ENCODE peak calls at places on chromosomes 6 and 20, in ten cellular contexts. One of them, this sample, is unnamed.

GRCh38 chr6:147903931-147904330 is 395.4 kb downstream of the SAMD5 start:
- DNase-seq in endothelial cell of umbilical vein: no peak
- DNase-seq in sigmoid colon: no peak
- DNase-seq in HL-60: no peak
- DNase-seq in transverse colon: no peak
- DNase-seq in Panc1: no peak
- DNase-seq in breast epithelium: no peak
- DNase-seq in stomach: no peak
- DNase-seq in K562: no peak
- DNase-seq in spleen: no peak
- DNase-seq in this sample: no peak

GRCh38 chr6:1001655-1002349 is 308.9 kb upstream of the EXOC2 start:
- DNase-seq in stomach: no peak
- DNase-seq in breast epithelium: no peak
- DNase-seq in spleen: no peak
- DNase-seq in K562: no peak
- DNase-seq in Panc1: no peak
- DNase-seq in sigmoid colon: no peak
- DNase-seq in transverse colon: no peak
- DNase-seq in HL-60: no peak
- DNase-seq in endothelial cell of umbilical vein: no peak
- DNase-seq in this sample: no peak

GRCh38 chr6:150606258-150607043 is 6.8 kb downstream of the PLEKHG1 start:
- DNase-seq in K562: no peak
- DNase-seq in breast epithelium: no peak
- DNase-seq in HL-60: no peak
- DNase-seq in endothelial cell of umbilical vein: no peak
- DNase-seq in transverse colon: no peak
- DNase-seq in Panc1: no peak
- DNase-seq in sigmoid colon: no peak
- DNase-seq in stomach: no peak
- DNase-seq in spleen: no peak
- DNase-seq in this sample: no peak

GRCh38 chr6:110814488-110815259 is 595 bp downstream of the CDK19 start:
- DNase-seq in Panc1: no peak
- DNase-seq in stomach: peak; percentile 63
- DNase-seq in HL-60: peak; percentile 66
- DNase-seq in sigmoid colon: peak; percentile 80
- DNase-seq in K562: peak; percentile 67
- DNase-seq in breast epithelium: peak; percentile 24
- DNase-seq in endothelial cell of umbilical vein: peak; percentile 51
- DNase-seq in spleen: peak; percentile 95
- DNase-seq in transverse colon: peak; percentile 61
- DNase-seq in this sample: no peak

GRCh38 chr6:141472550-141472949 is 660.2 kb upstream of the GJE1 start:
- DNase-seq in HL-60: no peak
- DNase-seq in K562: no peak
- DNase-seq in spleen: no peak
- DNase-seq in transverse colon: no peak
- DNase-seq in Panc1: no peak
- DNase-seq in breast epithelium: no peak
- DNase-seq in stomach: no peak
- DNase-seq in endothelial cell of umbilical vein: no peak
- DNase-seq in sigmoid colon: no peak
- DNase-seq in this sample: no peak

GRCh38 chr20:63493563-63494020 is 5.3 kb downstream of the EEF1A2 start:
- DNase-seq in K562: no peak
- DNase-seq in breast epithelium: no peak
- DNase-seq in transverse colon: no peak
- DNase-seq in stomach: no peak
- DNase-seq in spleen: no peak
- DNase-seq in endothelial cell of umbilical vein: no peak
- DNase-seq in sigmoid colon: no peak
- DNase-seq in Panc1: no peak
- DNase-seq in HL-60: no peak
- DNase-seq in this sample: no peak

GRCh38 chr6:106547961-106548453 is 81.3 kb downstream of the RTN4IP1 start:
- DNase-seq in Panc1: no peak
- DNase-seq in endothelial cell of umbilical vein: peak; percentile 75
- DNase-seq in stomach: no peak
- DNase-seq in K562: peak; percentile 27
- DNase-seq in spleen: no peak
- DNase-seq in HL-60: no peak
- DNase-seq in sigmoid colon: no peak
- DNase-seq in transverse colon: no peak
- DNase-seq in breast epithelium: no peak
- DNase-seq in this sample: no peak

GRCh38 chr20:5127204-5127858 is 523 bp downstream of the CDS2 start:
- DNase-seq in sigmoid colon: peak; percentile 80
- DNase-seq in K562: peak; percentile 53
- DNase-seq in endothelial cell of umbilical vein: peak; percentile 56
- DNase-seq in transverse colon: peak; percentile 66
- DNase-seq in breast epithelium: peak; percentile 46
- DNase-seq in HL-60: peak; percentile 54
- DNase-seq in Panc1: no peak
- DNase-seq in spleen: peak; percentile 91
- DNase-seq in stomach: peak; percentile 52
- DNase-seq in this sample: no peak

GRCh38 chr6:74936886-74937285 is 269.0 kb downstream of the COL12A1 start:
- DNase-seq in transverse colon: no peak
- DNase-seq in HL-60: no peak
- DNase-seq in K562: no peak
- DNase-seq in sigmoid colon: no peak
- DNase-seq in Panc1: no peak
- DNase-seq in breast epithelium: no peak
- DNase-seq in endothelial cell of umbilical vein: peak; percentile 31
- DNase-seq in stomach: no peak
- DNase-seq in spleen: no peak
- DNase-seq in this sample: no peak

GRCh38 chr20:53693265-53693871 is 99.7 kb upstream of the ZNF217 start:
- DNase-seq in HL-60: no peak
- DNase-seq in stomach: no peak
- DNase-seq in sigmoid colon: no peak
- DNase-seq in spleen: peak; percentile 12
- DNase-seq in endothelial cell of umbilical vein: no peak
- DNase-seq in K562: no peak
- DNase-seq in transverse colon: no peak
- DNase-seq in breast epithelium: no peak
- DNase-seq in Panc1: no peak
- DNase-seq in this sample: no peak

GRCh38 chr20:57205625-57206219 is 60.7 kb downstream of the BMP7 start:
- DNase-seq in spleen: no peak
- DNase-seq in HL-60: no peak
- DNase-seq in Panc1: peak; percentile 41
- DNase-seq in transverse colon: no peak
- DNase-seq in endothelial cell of umbilical vein: no peak
- DNase-seq in K562: no peak
- DNase-seq in breast epithelium: no peak
- DNase-seq in stomach: no peak
- DNase-seq in sigmoid colon: no peak
- DNase-seq in this sample: no peak

GRCh38 chr20:43923322-43923721 is 8.7 kb downstream of the TOX2 start:
- DNase-seq in transverse colon: no peak
- DNase-seq in endothelial cell of umbilical vein: no peak
- DNase-seq in Panc1: no peak
- DNase-seq in stomach: no peak
- DNase-seq in K562: no peak
- DNase-seq in breast epithelium: no peak
- DNase-seq in HL-60: no peak
- DNase-seq in sigmoid colon: no peak
- DNase-seq in spleen: no peak
- DNase-seq in this sample: no peak

DNA sequence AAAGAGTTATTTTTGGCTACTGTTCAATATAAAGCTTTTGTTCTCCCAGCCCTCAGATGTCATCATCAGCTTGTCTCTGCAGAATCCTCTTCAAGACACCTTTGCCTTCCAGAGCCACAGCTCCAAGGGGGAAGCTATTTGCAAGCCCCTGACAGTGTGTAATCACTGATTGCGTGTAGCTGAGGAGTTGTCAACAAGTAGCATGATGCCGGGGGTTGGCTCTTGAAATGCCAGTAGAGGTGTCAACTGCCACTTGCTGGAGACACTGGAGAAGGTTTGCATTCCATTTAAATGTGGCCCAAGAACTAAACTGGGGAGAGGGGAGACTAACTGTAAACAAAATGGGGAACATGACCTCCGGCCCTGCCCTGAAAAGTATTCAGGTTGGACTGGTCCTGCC is 44.3 kb upstream of the PDYN start:
- DNase-seq in stomach: no peak
- DNase-seq in breast epithelium: no peak
- DNase-seq in sigmoid colon: no peak
- DNase-seq in K562: no peak
- DNase-seq in Panc1: no peak
- DNase-seq in transverse colon: no peak
- DNase-seq in spleen: no peak
- DNase-seq in endothelial cell of umbilical vein: no peak
- DNase-seq in HL-60: no peak
- DNase-seq in this sample: no peak
- TF ChIP-seq POLR2AphosphoS5 in stomach: no peak
- TF ChIP-seq POLR2AphosphoS5 in breast epithelium: no peak
- TF ChIP-seq POLR2AphosphoS5 in sigmoid colon: no peak
- TF ChIP-seq POLR2AphosphoS5 in K562: no peak
- TF ChIP-seq POLR2AphosphoS5 in Panc1: no peak
- TF ChIP-seq POLR2AphosphoS5 in transverse colon: no peak
- TF ChIP-seq POLR2AphosphoS5 in spleen: no peak
- TF ChIP-seq POLR2AphosphoS5 in endothelial cell of umbilical vein: no peak
- TF ChIP-seq POLR2AphosphoS5 in HL-60: no peak
- TF ChIP-seq POLR2AphosphoS5 in this sample: no peak

DNA sequence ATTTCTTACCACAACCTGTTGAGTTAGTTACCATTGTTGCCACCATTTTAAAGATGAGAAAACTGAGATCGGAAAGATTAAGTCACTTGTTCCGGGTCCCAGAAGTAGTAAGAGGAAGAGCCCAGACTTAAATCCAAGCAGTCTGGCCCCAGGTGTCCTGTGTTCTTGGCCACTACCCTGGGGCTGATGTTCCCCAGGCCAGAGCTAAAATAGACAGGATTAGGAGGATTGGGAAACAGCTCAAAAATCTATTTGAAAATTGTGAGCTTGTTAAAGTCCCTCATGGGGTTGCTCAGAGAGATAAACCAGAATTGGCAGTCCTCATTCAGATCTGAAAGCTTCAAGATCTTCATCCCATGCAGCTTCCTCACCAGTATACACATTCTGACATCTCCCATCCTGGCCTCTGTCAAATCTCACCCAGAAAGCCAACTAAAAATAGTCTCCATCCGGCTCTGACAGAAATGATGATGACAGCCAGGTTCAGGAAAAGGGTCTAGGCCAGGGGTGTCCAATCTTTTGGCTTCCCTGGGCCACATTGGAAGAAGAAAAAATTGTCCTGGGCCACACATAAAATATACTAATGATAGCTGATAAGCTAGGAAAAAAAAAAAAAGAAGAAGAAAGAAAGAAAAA is 62.0 kb downstream of the GFOD1 start:
- DNase-seq in Panc1: no peak
- DNase-seq in spleen: no peak
- DNase-seq in stomach: no peak
- DNase-seq in K562: no peak
- DNase-seq in transverse colon: no peak
- DNase-seq in breast epithelium: no peak
- DNase-seq in sigmoid colon: peak; percentile 73
- DNase-seq in endothelial cell of umbilical vein: no peak
- DNase-seq in HL-60: no peak
- DNase-seq in this sample: no peak
- TF ChIP-seq POLR2AphosphoS5 in Panc1: no peak
- TF ChIP-seq POLR2AphosphoS5 in spleen: no peak
- TF ChIP-seq POLR2AphosphoS5 in stomach: no peak
- TF ChIP-seq POLR2AphosphoS5 in K562: no peak
- TF ChIP-seq POLR2AphosphoS5 in transverse colon: no peak
- TF ChIP-seq POLR2AphosphoS5 in breast epithelium: no peak
- TF ChIP-seq POLR2AphosphoS5 in sigmoid colon: no peak
- TF ChIP-seq POLR2AphosphoS5 in endothelial cell of umbilical vein: no peak
- TF ChIP-seq POLR2AphosphoS5 in HL-60: no peak
- TF ChIP-seq POLR2AphosphoS5 in this sample: no peak

DNA sequence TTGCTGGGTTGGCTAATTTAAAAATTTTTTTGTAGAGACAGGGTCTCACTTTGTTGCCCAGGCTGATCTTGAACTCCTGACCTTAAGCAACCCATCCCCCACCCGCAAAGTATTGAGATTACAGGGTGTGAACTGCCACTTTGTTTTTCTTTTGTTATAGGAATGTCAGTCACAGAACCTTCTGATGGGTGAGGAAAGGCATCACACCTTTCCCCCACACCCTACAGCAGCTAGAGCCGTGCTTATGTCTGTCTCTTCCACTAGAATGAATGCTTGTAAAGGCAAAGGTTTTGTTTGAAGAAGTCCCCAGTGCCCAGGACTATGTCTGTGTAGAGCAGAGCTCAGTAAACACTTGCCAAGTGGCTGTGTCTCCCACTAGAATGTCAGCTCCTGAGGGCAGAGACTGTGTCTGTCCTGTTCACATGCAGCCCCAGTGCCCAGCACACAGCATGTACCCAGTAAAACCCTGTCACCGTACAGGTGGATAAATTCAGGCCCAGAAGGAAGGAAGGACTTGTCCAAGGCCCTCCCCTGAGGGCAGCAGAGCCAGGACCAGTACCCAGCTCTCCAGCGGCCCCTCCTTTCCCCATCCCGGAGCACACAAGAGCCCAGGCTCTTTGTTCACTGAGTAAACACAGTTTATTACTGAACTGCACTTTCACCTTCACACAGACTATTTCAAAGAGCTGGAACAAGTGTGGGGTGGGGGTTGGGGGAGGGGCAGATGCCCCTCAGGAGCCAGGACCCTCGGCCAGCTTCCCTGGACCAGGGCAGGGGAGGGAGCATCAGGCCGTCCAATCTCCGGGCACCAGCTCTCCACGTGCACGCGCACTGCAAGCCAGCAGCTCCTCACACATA is 26.4 kb downstream of the COX4I2 start:
- DNase-seq in transverse colon: peak; percentile 77
- DNase-seq in spleen: no peak
- DNase-seq in endothelial cell of umbilical vein: no peak
- DNase-seq in K562: peak; percentile 38
- DNase-seq in breast epithelium: no peak
- DNase-seq in HL-60: no peak
- DNase-seq in Panc1: no peak
- DNase-seq in stomach: peak; percentile 79
- DNase-seq in sigmoid colon: peak; percentile 78
- DNase-seq in this sample: no peak
- TF ChIP-seq POLR2AphosphoS5 in transverse colon: peak; percentile 58
- TF ChIP-seq POLR2AphosphoS5 in spleen: no peak
- TF ChIP-seq POLR2AphosphoS5 in endothelial cell of umbilical vein: peak; percentile 23
- TF ChIP-seq POLR2AphosphoS5 in K562: no peak
- TF ChIP-seq POLR2AphosphoS5 in breast epithelium: no peak
- TF ChIP-seq POLR2AphosphoS5 in HL-60: no peak
- TF ChIP-seq POLR2AphosphoS5 in Panc1: no peak
- TF ChIP-seq POLR2AphosphoS5 in stomach: no peak
- TF ChIP-seq POLR2AphosphoS5 in sigmoid colon: no peak
- TF ChIP-seq POLR2AphosphoS5 in this sample: no peak

DNA sequence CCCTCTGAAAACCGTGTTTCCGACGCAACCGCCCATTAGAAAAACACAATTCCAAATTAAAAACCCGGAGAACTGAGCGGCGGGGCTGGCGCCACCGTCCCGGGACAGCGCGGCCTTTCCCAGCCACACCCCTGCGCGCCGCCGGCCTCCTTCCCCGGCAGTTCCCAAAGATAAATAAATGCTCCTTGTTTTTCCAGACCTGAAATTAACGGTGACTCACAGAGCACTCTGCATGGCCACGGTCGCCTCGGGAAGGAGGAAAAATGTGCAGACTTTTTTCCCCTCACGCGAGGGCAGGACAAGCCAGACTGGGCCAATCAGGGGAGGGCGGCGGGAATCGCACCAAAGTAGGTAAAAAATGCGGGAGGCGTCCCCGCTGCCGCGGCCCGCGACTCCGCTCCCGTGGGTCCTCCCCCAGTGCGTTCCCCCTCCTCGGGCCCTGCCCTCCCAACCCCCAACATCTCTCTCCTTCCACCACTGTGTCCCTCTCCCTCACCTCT is 853 bp upstream of the DSTN start:
- DNase-seq in spleen: peak; percentile 83
- DNase-seq in sigmoid colon: peak; percentile 98
- DNase-seq in HL-60: peak; percentile 28
- DNase-seq in stomach: peak; percentile 87
- DNase-seq in breast epithelium: peak; percentile 96
- DNase-seq in transverse colon: peak; percentile 90
- DNase-seq in Panc1: peak; percentile 90
- DNase-seq in K562: peak; percentile 56
- DNase-seq in endothelial cell of umbilical vein: peak; percentile 99
- DNase-seq in this sample: no peak
- TF ChIP-seq POLR2AphosphoS5 in spleen: peak; percentile 59
- TF ChIP-seq POLR2AphosphoS5 in sigmoid colon: peak; percentile 94
- TF ChIP-seq POLR2AphosphoS5 in HL-60: no peak
- TF ChIP-seq POLR2AphosphoS5 in stomach: peak; percentile 96
- TF ChIP-seq POLR2AphosphoS5 in breast epithelium: peak; percentile 84
- TF ChIP-seq POLR2AphosphoS5 in transverse colon: peak; percentile 90
- TF ChIP-seq POLR2AphosphoS5 in Panc1: peak; percentile 90
- TF ChIP-seq POLR2AphosphoS5 in K562: no peak
- TF ChIP-seq POLR2AphosphoS5 in endothelial cell of umbilical vein: peak; percentile 84
- TF ChIP-seq POLR2AphosphoS5 in this sample: peak; percentile 55